ENCODE peak calls at places on chromosomes 4 and X, in seven cellular contexts. W, A, E, F, L, C and V are unnamed samples.

GRCh38 chr4:112234952-112235609 is 3.5 kb downstream of the AP1AR start:
- DNase-seq in L (peak; percentile 83), F (peak; percentile 89), A (peak; percentile 46), E (peak; percentile 30), C (peak; percentile 74), W (no peak), V (peak; percentile 28)

GRCh38 chr4:149841686-149842085 is 26.0 kb upstream of the IQCM start:
- DNase-seq in A (no peak), F (no peak), L (peak; percentile 55), E (no peak), W (no peak), C (no peak), V (no peak)

GRCh38 chr4:168269879-168270278 is 48.7 kb downstream of the DDX60 start:
- DNase-seq in W (no peak), L (no peak), C (no peak), A (no peak), F (no peak), E (no peak), V (no peak)

GRCh38 chr4:86089924-86090323 is 269.9 kb downstream of the MAPK10 start:
- DNase-seq in L (no peak), F (peak; percentile 14), C (no peak), E (no peak), W (no peak), A (no peak), V (no peak)

GRCh38 chr4:66574145-66574978 is 904.1 kb upstream of the EPHA5 start:
- DNase-seq in E (no peak), L (peak; percentile 95), A (no peak), W (no peak), C (no peak), F (peak; percentile 70), V (no peak)

GRCh38 chr4:84497220-84497834 is 1.8 kb downstream of the NKX6-1 start:
- DNase-seq in W (no peak), A (no peak), F (no peak), L (peak; percentile 48), E (no peak), C (no peak), V (no peak)

GRCh38 chr4:77466430-77466829 is 139.2 kb upstream of the CXCL13 start:
- DNase-seq in F (no peak), E (no peak), L (no peak), C (no peak), W (no peak), A (no peak), V (no peak)

GRCh38 chr4:87461281-87461700 is 38.9 kb downstream of the NUDT9 start:
- DNase-seq in A (no peak), F (no peak), C (no peak), E (no peak), L (peak; percentile 51), W (no peak), V (no peak)

GRCh38 chr4:56871357-56871993 is 36.2 kb upstream of the REST start:
- DNase-seq in C (no peak), L (peak; percentile 5), F (peak; percentile 48), A (no peak), E (peak; percentile 23), W (no peak), V (no peak)

GRCh38 chrX:107579956-107580355 is 48.4 kb upstream of the PRPS1 start:
- DNase-seq in W (no peak), A (no peak), E (no peak), L (no peak), C (no peak), F (no peak), V (no peak)

GRCh38 chrX:139902559-139902958 is 30.3 kb downstream of the ATP11C start:
- DNase-seq in A (no peak), F (no peak), W (no peak), C (no peak), L (no peak), E (no peak), V (no peak)

GRCh38 chrX:113059714-113060113 is 219.1 kb upstream of the AMOT start:
- DNase-seq in L (peak; percentile 58), W (no peak), A (no peak), E (no peak), F (no peak), C (no peak), V (no peak)

GRCh38 chrX:47661539-47661938 is 2.6 kb upstream of the UXT start:
- DNase-seq in F (no peak), A (no peak), C (no peak), L (no peak), W (no peak), E (no peak), V (no peak)

GRCh38 chr4:98728433-98728832 is 70.0 kb upstream of the TSPAN5 start:
- DNase-seq in F (peak; percentile 84), L (peak; percentile 83), W (no peak), E (no peak), A (no peak), C (no peak), V (no peak)

GRCh38 chrX:156005144-156005543 is 7.6 kb downstream of the IL9R start:
- DNase-seq in W (no peak), A (no peak), L (no peak), E (no peak), F (no peak), C (no peak), V (no peak)

GRCh38 chr4:137414802-137415201 is 117.5 kb downstream of the PCDH18 start:
- DNase-seq in C (no peak), L (no peak), W (no peak), A (no peak), E (no peak), F (no peak), V (no peak)

GRCh38 chr4:189615217-189615663 is 325.4 kb upstream of the FRG1 start:
- DNase-seq in L (no peak), E (no peak), A (no peak), W (no peak), F (no peak), C (no peak), V (no peak)

GRCh38 chr4:20181926-20182325 is 69.8 kb upstream of the SLIT2 start:
- DNase-seq in E (no peak), W (no peak), F (peak; percentile 63), L (peak; percentile 36), C (no peak), A (no peak), V (no peak)
- H3K9me3 ChIP-seq in E (peaks cover 6% of the 10 kb centered on the region), W (no peaks in the 10 kb centered on the region), F (no peaks in the 10 kb centered on the region), L (no peaks in the 10 kb centered on the region), C (peaks cover 18% of the 10 kb centered on the region), A (no peaks in the 10 kb centered on the region), V (no peaks in the 10 kb centered on the region)

GRCh38 chr4:109609431-109609830 is 49.4 kb downstream of the MCUB start:
- DNase-seq in C (no peak), A (no peak), L (no peak), E (no peak), F (no peak), W (no peak), V (no peak)
- H3K9me3 ChIP-seq in C (peaks cover 12% of the 10 kb centered on the region), A (no peaks in the 10 kb centered on the region), L (no peaks in the 10 kb centered on the region), E (no peaks in the 10 kb centered on the region), F (no peaks in the 10 kb centered on the region), W (no peaks in the 10 kb centered on the region), V (peaks cover 4% of the 10 kb centered on the region)

GRCh38 chr4:95394733-95395306 is 154.0 kb downstream of the UNC5C start:
- DNase-seq in F (no peak), A (no peak), E (no peak), W (no peak), C (no peak), L (no peak), V (no peak)

GRCh38 chr4:95398217-95398616 is 150.6 kb downstream of the UNC5C start:
- DNase-seq in E (no peak), W (no peak), A (no peak), F (no peak), C (no peak), L (no peak), V (no peak)

GRCh38 chr4:95388911-95389310 is 159.9 kb downstream of the UNC5C start:
- DNase-seq in F (no peak), W (no peak), E (no peak), L (peak; percentile 34), C (no peak), A (no peak), V (no peak)

GRCh38 chr4:95392886-95393285 is 155.9 kb downstream of the UNC5C start:
- DNase-seq in W (no peak), L (no peak), F (no peak), C (no peak), A (no peak), E (no peak), V (no peak)

DNA sequence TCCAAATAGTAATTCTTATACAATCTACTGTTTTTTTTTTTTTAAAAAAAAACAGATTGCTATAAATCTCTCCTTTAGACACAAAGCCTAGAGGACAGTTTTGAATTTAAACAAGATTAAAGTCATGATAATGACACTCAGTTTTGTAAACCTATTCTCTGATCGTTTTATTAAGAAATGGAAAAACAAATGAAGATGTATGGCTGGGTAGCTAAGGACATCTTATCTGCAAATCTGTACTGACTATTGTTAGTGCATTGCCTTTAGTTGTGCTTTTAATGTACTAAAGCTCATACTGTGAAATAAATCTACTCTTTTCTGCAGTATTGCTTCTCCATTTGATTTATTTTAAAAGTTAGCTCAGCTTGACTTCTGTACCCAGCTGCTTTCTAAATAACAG is 155.0 kb downstream of the UNC5C start:
- DNase-seq in C (no peak), E (no peak), L (no peak), A (no peak), F (no peak), W (no peak), V (no peak)
- H3K9me3 ChIP-seq in C (no peaks in the 10 kb centered on the region), E (no peaks in the 10 kb centered on the region), L (no peaks in the 10 kb centered on the region), A (no peaks in the 10 kb centered on the region), F (no peaks in the 10 kb centered on the region), W (no peaks in the 10 kb centered on the region), V (no peaks in the 10 kb centered on the region)

DNA sequence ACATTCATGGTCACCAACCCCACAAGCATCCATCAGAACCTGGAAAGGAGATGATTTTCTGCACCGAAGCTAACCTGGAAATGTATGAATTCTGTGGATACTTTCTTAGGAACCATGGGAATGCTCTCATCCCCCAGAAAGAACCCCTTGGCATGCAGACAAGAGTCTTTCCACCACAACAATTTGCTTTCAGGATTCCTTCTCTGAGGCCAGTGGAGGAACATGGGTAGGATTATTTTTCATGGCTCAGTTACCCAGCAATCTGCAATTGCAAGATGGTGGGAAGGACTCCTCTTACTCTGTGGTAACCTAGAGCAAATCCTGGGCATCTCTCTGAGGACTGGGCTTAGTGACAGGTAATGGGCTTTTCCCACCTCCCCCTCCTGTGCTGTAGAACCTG is 131.9 kb upstream of the MSX1 start:
- DNase-seq in W (no peak), F (no peak), L (peak; percentile 7), C (no peak), E (no peak), A (no peak), V (no peak)
- H3K9me3 ChIP-seq in W (no peaks in the 10 kb centered on the region), F (no peaks in the 10 kb centered on the region), L (no peaks in the 10 kb centered on the region), C (peaks cover 49% of the 10 kb centered on the region), E (peaks cover 53% of the 10 kb centered on the region), A (peaks cover 8% of the 10 kb centered on the region), V (no peaks in the 10 kb centered on the region)